ENCODE peak calls at places on chromosomes 3 and 15, in seven cellular contexts. A is WTC11, D is HCT116, S is GM12878, L is HepG2, H is H1, M is K562. O is an unnamed sample.

GRCh38 chr15:70523634-70524033 is 239.7 kb downstream of the UACA start:
- DNase-seq in A (no peak), D (no peak), S (no peak), L (no peak), H (no peak), M (no peak), O (no peak)

GRCh38 chr3:133488785-133489367 is 84.6 kb upstream of the CDV3 start:
- DNase-seq in A (no peak), D (no peak), S (no peak), L (peak), H (no peak), M (peak), O (no peak)

GRCh38 chr15:83092309-83092976 is 15.0 kb upstream of the TM6SF1 start:
- DNase-seq in A (no peak), D (no peak), S (no peak), L (no peak), H (no peak), M (peak), O (no peak)

GRCh38 chr3:71512000-71512399 is 71.5 kb downstream of the FOXP1 start:
- DNase-seq in A (peak), D (no peak), S (no peak), L (peak), H (no peak), M (peak), O (no peak)

GRCh38 chr3:162292409-162292808 is 795.8 kb downstream of the OTOL1 start:
- DNase-seq in A (no peak), D (no peak), S (no peak), L (no peak), H (no peak), M (no peak), O (no peak)

GRCh38 chr3:111936191-111936841 is 42.5 kb upstream of the ABHD10 start:
- DNase-seq in A (no peak), D (peak), S (no peak), L (no peak), H (no peak), M (no peak), O (no peak)

GRCh38 chr3:133895208-133896001 is at the start of gene RAB6B:
- DNase-seq in A (peak), D (no peak), S (no peak), L (no peak), H (peak), M (peak), O (peak)

GRCh38 chr15:80613762-80614365 is 81.2 kb upstream of the ABHD17C start:
- DNase-seq in A (no peak), D (no peak), S (no peak), L (no peak), H (peak), M (no peak), O (peak)

GRCh38 chr3:49610881-49611280 is 56.6 kb downstream of the BSN start:
- DNase-seq in A (no peak), D (no peak), S (no peak), L (peak), H (no peak), M (no peak), O (no peak)

GRCh38 chr15:60005352-60006202 is 1.5 kb downstream of the FOXB1 start:
- DNase-seq in A (no peak), D (no peak), S (no peak), L (no peak), H (peak), M (no peak), O (no peak)

GRCh38 chr15:101201411-101202174 is 50.3 kb downstream of the CHSY1 start:
- DNase-seq in A (peak), D (peak), S (no peak), L (no peak), H (peak), M (peak), O (peak)

GRCh38 chr15:77538793-77539487 is 93.8 kb downstream of the LINGO1 start:
- DNase-seq in A (no peak), D (no peak), S (no peak), L (no peak), H (no peak), M (no peak), O (no peak)

GRCh38 chr3:98733778-98734281 is 29.3 kb upstream of the ST3GAL6 start:
- DNase-seq in A (no peak), D (no peak), S (peak), L (peak), H (no peak), M (no peak), O (no peak)
- TF ChIP-seq SP1 in A (no peak), D (no peak), S (no peak), L (no peak), H (no peak), M (no peak), O (no peak)

GRCh38 chr3:188365978-188366698 is 212.2 kb downstream of the LPP start:
- DNase-seq in A (no peak), D (no peak), S (no peak), L (no peak), H (no peak), M (no peak), O (no peak)
- TF ChIP-seq SP1 in A (no peak), D (no peak), S (no peak), L (no peak), H (no peak), M (no peak), O (no peak)

GRCh38 chr3:19931180-19931692 is 2.8 kb downstream of the EFHB start:
- DNase-seq in A (no peak), D (no peak), S (peak), L (no peak), H (no peak), M (peak), O (no peak)

GRCh38 chr3:19932422-19932821 is 1.6 kb downstream of the EFHB start:
- DNase-seq in A (no peak), D (no peak), S (no peak), L (no peak), H (no peak), M (no peak), O (no peak)

GRCh38 chr3:19937459-19938362 is 3.7 kb upstream of the EFHB start:
- DNase-seq in A (no peak), D (no peak), S (no peak), L (peak), H (no peak), M (peak), O (no peak)

GRCh38 chr3:19931767-19932188 is 2.2 kb downstream of the EFHB start:
- DNase-seq in A (no peak), D (no peak), S (no peak), L (no peak), H (no peak), M (peak), O (no peak)

DNA sequence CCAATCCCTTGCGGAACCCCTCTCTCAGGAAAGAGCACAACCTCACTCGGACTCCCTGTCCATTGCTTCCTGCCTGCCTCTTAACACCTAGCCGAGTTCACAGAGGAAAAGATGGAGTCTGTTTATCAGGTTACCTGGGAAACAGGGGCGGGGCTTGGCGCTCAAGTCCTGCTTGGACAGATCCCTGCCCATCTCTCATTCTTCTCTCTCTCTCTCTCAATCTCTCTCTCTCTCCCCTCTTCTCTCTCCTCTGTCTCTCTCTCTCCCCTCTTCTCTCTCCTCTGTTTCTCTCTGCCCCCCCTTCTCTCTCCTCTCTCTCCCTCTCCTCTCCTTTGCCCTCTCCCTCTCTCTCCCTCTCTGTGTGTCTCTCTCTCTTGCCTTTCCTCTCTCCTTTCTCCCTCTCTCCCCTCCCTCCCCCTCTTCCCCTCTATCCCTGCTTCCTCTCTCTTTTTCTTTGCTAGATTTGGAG is at the start of gene EFHB:
- DNase-seq in A (peak), D (peak), S (no peak), L (peak), H (peak), M (peak), O (peak)
- TF ChIP-seq SP1 in A (no peak), D (no peak), S (no peak), L (no peak), H (no peak), M (no peak), O (no peak)

GRCh38 chr3:58051196-58051595 is 43.0 kb downstream of the FLNB start:
- DNase-seq in A (no peak), D (no peak), S (no peak), L (no peak), H (no peak), M (no peak), O (no peak)
- TF ChIP-seq SP1 in A (no peak), D (no peak), S (no peak), L (no peak), H (no peak), M (no peak), O (no peak)

GRCh38 chr15:36430280-36430679 is 149.1 kb upstream of the CDIN1 start:
- DNase-seq in A (no peak), D (no peak), S (no peak), L (no peak), H (no peak), M (no peak), O (no peak)

GRCh38 chr15:36434160-36434559 is 145.3 kb upstream of the CDIN1 start:
- DNase-seq in A (no peak), D (no peak), S (no peak), L (no peak), H (no peak), M (no peak), O (no peak)

GRCh38 chr15:36430721-36431265 is 148.6 kb upstream of the CDIN1 start:
- DNase-seq in A (no peak), D (no peak), S (no peak), L (no peak), H (no peak), M (no peak), O (no peak)

GRCh38 chr15:36429707-36430106 is 149.7 kb upstream of the CDIN1 start:
- DNase-seq in A (no peak), D (no peak), S (no peak), L (no peak), H (no peak), M (no peak), O (no peak)

GRCh38 chr15:36432162-36432561 is 147.3 kb upstream of the CDIN1 start:
- DNase-seq in A (no peak), D (no peak), S (no peak), L (no peak), H (no peak), M (no peak), O (no peak)
- TF ChIP-seq SP1 in A (no peak), D (no peak), S (no peak), L (no peak), H (no peak), M (no peak), O (no peak)